ENCODE peak calls at places on chromosomes 3 and 15, in nine cellular contexts. W is NCI-H187, I is NCI-H524, A is fibroblast of lung, P is Caki2, G is tibial artery, E is endothelial cell, X is M059J, J is anterior cingulate cortex. U is an unnamed sample.

GRCh38 chr3:151709847-151710246 is 23.9 kb upstream of the AADACL2 start:
- DNase-seq in W (no peak), I (no peak), A (peak; percentile 84), P (no peak), G (no peak), E (no peak), X (peak; percentile 82), J (no peak), U (no peak)

GRCh38 chr3:138137901-138138300 is 5.7 kb upstream of the A4GNT start:
- DNase-seq in W (no peak), I (no peak), A (no peak), P (no peak), G (no peak), E (no peak), X (no peak), J (no peak), U (no peak)

GRCh38 chr3:37707428-37708372 is 154.0 kb upstream of the CTDSPL start:
- DNase-seq in W (no peak), I (no peak), A (no peak), P (no peak), G (peak; percentile 83), E (no peak), X (no peak), J (no peak), U (no peak)

GRCh38 chr15:65376767-65377104 is 1.1 kb downstream of the IGDCC3 start:
- DNase-seq in W (no peak), I (no peak), A (no peak), P (no peak), G (no peak), E (no peak), X (peak; percentile 11), J (no peak), U (no peak)

GRCh38 chr15:92821491-92822116 is 78.5 kb upstream of the CHD2 start:
- DNase-seq in W (peak; percentile 56), I (no peak), A (peak; percentile 72), P (peak; percentile 54), G (no peak), E (no peak), X (peak; percentile 79), J (no peak), U (no peak)

GRCh38 chr3:114214542-114215341 is 22.6 kb downstream of the ZNF80 start:
- DNase-seq in W (no peak), I (no peak), A (no peak), P (no peak), G (no peak), E (no peak), X (no peak), J (no peak), U (no peak)

GRCh38 chr15:101051291-101052030 is 132.3 kb downstream of the LRRK1 start:
- DNase-seq in W (no peak), I (no peak), A (no peak), P (no peak), G (peak; percentile 50), E (no peak), X (no peak), J (no peak), U (peak; percentile 40)

GRCh38 chr15:41490355-41490754 is 3.3 kb upstream of the ITPKA start:
- DNase-seq in W (no peak), I (peak; percentile 64), A (peak; percentile 98), P (peak; percentile 67), G (no peak), E (no peak), X (peak; percentile 96), J (no peak), U (no peak)

GRCh38 chr3:126986001-126986400 is 3.1 kb downstream of the PLXNA1 start:
- DNase-seq in W (no peak), I (no peak), A (peak; percentile 50), P (no peak), G (no peak), E (no peak), X (no peak), J (no peak), U (no peak)

GRCh38 chr3:115518100-115518852 is 105.0 kb upstream of the GAP43 start:
- DNase-seq in W (no peak), I (no peak), A (peak; percentile 78), P (peak; percentile 61), G (peak; percentile 67), E (no peak), X (peak; percentile 94), J (no peak), U (no peak)

U was measured in ecto neural progenitor cell.